ENCODE peak calls at places on chromosome 11, in four cellular contexts. One of them, this sample, is unnamed.

GRCh38 chr11:125410091-125410490 is 86.0 kb downstream of the FEZ1 start:
- DNase-seq in mucosa of descending colon: no peak
- DNase-seq in kidney: peak
- DNase-seq in prostate gland: no peak
- DNase-seq in this sample: no peak

GRCh38 chr11:119839504-119840133 is 110.6 kb upstream of the NECTIN1 start:
- DNase-seq in prostate gland: no peak
- DNase-seq in mucosa of descending colon: no peak
- DNase-seq in kidney: no peak
- DNase-seq in this sample: no peak

GRCh38 chr11:78840190-78840589 is 265.5 kb upstream of the NARS2 start:
- DNase-seq in mucosa of descending colon: no peak
- DNase-seq in kidney: no peak
- DNase-seq in prostate gland: no peak
- DNase-seq in this sample: no peak

GRCh38 chr11:78109011-78109685 is 29.5 kb upstream of the NDUFC2 start:
- DNase-seq in kidney: no peak
- DNase-seq in mucosa of descending colon: no peak
- DNase-seq in prostate gland: no peak
- DNase-seq in this sample: peak

GRCh38 chr11:44443836-44444769 is 121.4 kb upstream of the CD82 start:
- DNase-seq in prostate gland: no peak
- DNase-seq in mucosa of descending colon: no peak
- DNase-seq in kidney: no peak
- DNase-seq in this sample: no peak

GRCh38 chr11:66013762-66014100 is 1.9 kb downstream of the CST6 start:
- DNase-seq in kidney: no peak
- DNase-seq in prostate gland: no peak
- DNase-seq in mucosa of descending colon: no peak
- DNase-seq in this sample: no peak

GRCh38 chr11:64123102-64123434 is 42.8 kb downstream of the MACROD1 start:
- DNase-seq in mucosa of descending colon: no peak
- DNase-seq in prostate gland: peak
- DNase-seq in kidney: peak
- DNase-seq in this sample: no peak

GRCh38 chr11:100942016-100942415 is 187.6 kb downstream of the PGR start:
- DNase-seq in prostate gland: peak
- DNase-seq in mucosa of descending colon: no peak
- DNase-seq in kidney: no peak
- DNase-seq in this sample: peak

GRCh38 chr11:68340784-68341556 is 28.6 kb downstream of the LRP5 start:
- DNase-seq in mucosa of descending colon: no peak
- DNase-seq in prostate gland: no peak
- DNase-seq in kidney: no peak
- DNase-seq in this sample: no peak

GRCh38 chr11:11461473-11461872 is 108.4 kb upstream of the CSNK2A3 start:
- DNase-seq in mucosa of descending colon: no peak
- DNase-seq in kidney: no peak
- DNase-seq in prostate gland: no peak
- DNase-seq in this sample: peak

GRCh38 chr11:78420255-78420764 is 2.7 kb upstream of the GAB2 start:
- DNase-seq in prostate gland: peak
- DNase-seq in kidney: peak
- DNase-seq in mucosa of descending colon: peak
- DNase-seq in this sample: peak

GRCh38 chr11:35602160-35602793 is 16.0 kb upstream of the FJX1 start:
- DNase-seq in prostate gland: no peak
- DNase-seq in kidney: no peak
- DNase-seq in mucosa of descending colon: no peak
- DNase-seq in this sample: no peak

GRCh38 chr11:99803501-99803900 is 782.8 kb downstream of the CNTN5 start:
- DNase-seq in prostate gland: no peak
- DNase-seq in kidney: no peak
- DNase-seq in mucosa of descending colon: no peak
- DNase-seq in this sample: no peak

GRCh38 chr11:13277719-13278619 is at the start of gene BMAL1:
- DNase-seq in kidney: peak
- DNase-seq in mucosa of descending colon: peak
- DNase-seq in prostate gland: peak
- DNase-seq in this sample: peak

GRCh38 chr11:129090056-129090455 is 102.1 kb downstream of the ARHGAP32 start:
- DNase-seq in prostate gland: no peak
- DNase-seq in kidney: no peak
- DNase-seq in mucosa of descending colon: no peak
- DNase-seq in this sample: no peak

GRCh38 chr11:925496-926301 is at the start of gene AP2A2:
- DNase-seq in prostate gland: peak
- DNase-seq in mucosa of descending colon: peak
- DNase-seq in kidney: peak
- DNase-seq in this sample: peak

GRCh38 chr11:116294630-116295029 is 478.2 kb downstream of the BUD13 start:
- DNase-seq in prostate gland: no peak
- DNase-seq in mucosa of descending colon: no peak
- DNase-seq in kidney: no peak
- DNase-seq in this sample: no peak

GRCh38 chr11:11622772-11623531 is 1.1 kb upstream of the GALNT18 start:
- DNase-seq in kidney: no peak
- DNase-seq in mucosa of descending colon: no peak
- DNase-seq in prostate gland: peak
- DNase-seq in this sample: no peak

GRCh38 chr11:56700242-56700918 is 1.5 kb downstream of the OR9G1 start:
- DNase-seq in mucosa of descending colon: no peak
- DNase-seq in kidney: no peak
- DNase-seq in prostate gland: no peak
- DNase-seq in this sample: no peak

GRCh38 chr11:66744485-66745355 is 15.7 kb upstream of the SPTBN2 start:
- DNase-seq in prostate gland: peak
- DNase-seq in kidney: peak
- DNase-seq in mucosa of descending colon: peak
- DNase-seq in this sample: peak

GRCh38 chr11:112100457-112100856 is 13.8 kb downstream of the SDHD start:
- DNase-seq in mucosa of descending colon: no peak
- DNase-seq in prostate gland: no peak
- DNase-seq in kidney: no peak
- DNase-seq in this sample: no peak

GRCh38 chr11:118530180-118530682 is 761 bp upstream of the TMEM25 start:
- DNase-seq in kidney: no peak
- DNase-seq in mucosa of descending colon: peak
- DNase-seq in prostate gland: peak
- DNase-seq in this sample: no peak

GRCh38 chr11:304915-305833 is 2.4 kb upstream of the IFITM2 start:
- DNase-seq in mucosa of descending colon: peak
- DNase-seq in kidney: no peak
- DNase-seq in prostate gland: peak
- DNase-seq in this sample: peak

This sample was measured in myocyte.